ENCODE peak calls at places on chromosomes 2 and 18, in eight cellular contexts. One of them, this sample, is unnamed.
A peak's percentile ranks its signal among the peaks of the same experiment; 100 is the strongest.

GRCh38 chr18:692841-693240 is 19.6 kb downstream of the ENOSF1 start:
- DNase-seq in NB4: no peak
- DNase-seq in stomach: no peak
- DNase-seq in H54: no peak
- DNase-seq in endothelial cell of umbilical vein: no peak
- DNase-seq in GM12878: no peak
- DNase-seq in uterus: no peak
- DNase-seq in lower leg skin: no peak
- DNase-seq in this sample: no peak

GRCh38 chr2:187003038-187003543 is 154.1 kb upstream of the ZSWIM2 start:
- DNase-seq in uterus: no peak
- DNase-seq in NB4: no peak
- DNase-seq in H54: no peak
- DNase-seq in GM12878: no peak
- DNase-seq in lower leg skin: no peak
- DNase-seq in endothelial cell of umbilical vein: no peak
- DNase-seq in stomach: no peak
- DNase-seq in this sample: no peak

GRCh38 chr2:40401896-40402295 is 50.0 kb downstream of the SLC8A1 start:
- DNase-seq in uterus: no peak
- DNase-seq in H54: no peak
- DNase-seq in lower leg skin: no peak
- DNase-seq in NB4: peak; percentile 82
- DNase-seq in GM12878: no peak
- DNase-seq in endothelial cell of umbilical vein: peak; percentile 67
- DNase-seq in stomach: no peak
- DNase-seq in this sample: no peak

GRCh38 chr2:16288371-16289112 is 348.2 kb downstream of the MYCN start:
- DNase-seq in lower leg skin: no peak
- DNase-seq in stomach: no peak
- DNase-seq in GM12878: no peak
- DNase-seq in uterus: no peak
- DNase-seq in NB4: no peak
- DNase-seq in H54: no peak
- DNase-seq in endothelial cell of umbilical vein: no peak
- DNase-seq in this sample: no peak

GRCh38 chr2:85978883-85979780 is 90.3 kb upstream of the ST3GAL5 start:
- DNase-seq in H54: no peak
- DNase-seq in GM12878: no peak
- DNase-seq in stomach: peak; percentile 1
- DNase-seq in endothelial cell of umbilical vein: no peak
- DNase-seq in lower leg skin: no peak
- DNase-seq in uterus: no peak
- DNase-seq in NB4: no peak
- DNase-seq in this sample: no peak

GRCh38 chr18:39841133-39842041 is 2113.6 kb upstream of the PIK3C3 start:
- DNase-seq in uterus: no peak
- DNase-seq in lower leg skin: peak; percentile 21
- DNase-seq in endothelial cell of umbilical vein: peak; percentile 76
- DNase-seq in GM12878: no peak
- DNase-seq in H54: no peak
- DNase-seq in stomach: peak; percentile 27
- DNase-seq in NB4: peak; percentile 6
- DNase-seq in this sample: peak; percentile 40

GRCh38 chr2:216539120-216539519 is 40.5 kb downstream of the RPL37A start:
- DNase-seq in lower leg skin: no peak
- DNase-seq in endothelial cell of umbilical vein: no peak
- DNase-seq in stomach: no peak
- DNase-seq in NB4: no peak
- DNase-seq in GM12878: no peak
- DNase-seq in uterus: no peak
- DNase-seq in H54: no peak
- DNase-seq in this sample: no peak

GRCh38 chr2:204108301-204108700 is 171.7 kb downstream of the ICOS start:
- DNase-seq in H54: peak; percentile 6
- DNase-seq in lower leg skin: no peak
- DNase-seq in NB4: peak; percentile 58
- DNase-seq in GM12878: no peak
- DNase-seq in stomach: no peak
- DNase-seq in uterus: peak; percentile 35
- DNase-seq in endothelial cell of umbilical vein: peak; percentile 73
- DNase-seq in this sample: no peak

DNA sequence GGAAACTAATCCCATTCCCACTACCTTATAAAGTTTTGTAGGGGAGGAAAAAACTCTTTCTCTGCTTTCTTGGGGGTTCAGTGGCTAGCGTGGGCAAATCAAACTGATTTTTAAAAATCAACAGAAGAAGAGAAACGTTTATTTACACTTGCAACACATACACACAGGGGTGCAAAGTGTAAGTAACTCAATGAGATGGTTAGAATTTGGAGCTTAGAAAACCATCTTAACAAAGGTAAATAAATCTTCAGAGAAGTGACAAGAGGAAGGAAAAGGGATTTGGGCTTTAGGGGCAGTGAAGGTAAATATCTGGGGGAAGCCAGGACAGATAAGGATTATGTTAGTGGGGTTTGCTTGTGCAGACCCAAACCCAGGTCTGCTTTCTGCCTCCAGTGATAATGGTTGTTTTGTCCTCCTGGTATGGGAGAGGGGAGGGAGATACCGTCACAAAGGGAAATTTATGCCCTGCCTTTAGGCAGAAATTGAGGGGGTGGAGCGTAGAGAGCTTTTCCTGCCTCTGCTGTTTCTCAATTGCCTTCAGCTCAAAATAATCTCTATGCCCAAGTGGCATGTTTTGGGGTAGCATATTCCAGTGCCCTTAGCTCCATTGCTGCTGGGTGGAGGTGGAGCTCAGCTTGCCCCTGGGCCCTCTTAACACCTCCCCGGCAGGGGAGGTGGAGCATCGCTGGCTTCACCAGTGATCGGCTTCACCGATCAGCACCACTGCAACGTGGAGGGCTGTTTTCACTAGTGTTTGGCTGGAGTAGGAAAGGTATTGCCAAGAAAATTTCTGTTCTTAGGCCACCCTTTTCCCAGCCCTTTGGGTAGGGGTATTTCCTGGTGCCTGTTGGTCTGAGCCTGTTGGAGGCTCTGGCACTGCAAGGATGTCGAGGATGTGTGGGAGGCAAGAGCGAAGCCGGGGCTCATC is 92.2 kb downstream of the TEX51 start:
- DNase-seq in stomach: no peak
- DNase-seq in NB4: no peak
- DNase-seq in uterus: no peak
- DNase-seq in lower leg skin: no peak
- DNase-seq in H54: no peak
- DNase-seq in GM12878: no peak
- DNase-seq in endothelial cell of umbilical vein: no peak
- DNase-seq in this sample: no peak
- TF ChIP-seq POLR2A in stomach: no peak
- TF ChIP-seq POLR2A in NB4: no peak
- TF ChIP-seq POLR2A in uterus: no peak
- TF ChIP-seq POLR2A in lower leg skin: no peak
- TF ChIP-seq POLR2A in H54: no peak
- TF ChIP-seq POLR2A in GM12878: no peak
- TF ChIP-seq POLR2A in endothelial cell of umbilical vein: no peak
- TF ChIP-seq POLR2A in this sample: no peak

GRCh38 chr18:79947881-79948610 is 3.4 kb downstream of the SLC66A2 start:
- DNase-seq in endothelial cell of umbilical vein: no peak
- DNase-seq in GM12878: no peak
- DNase-seq in H54: no peak
- DNase-seq in stomach: peak; percentile 14
- DNase-seq in uterus: no peak
- DNase-seq in lower leg skin: no peak
- DNase-seq in NB4: no peak
- DNase-seq in this sample: no peak

GRCh38 chr18:79948719-79949411 is 2.6 kb downstream of the SLC66A2 start:
- DNase-seq in GM12878: no peak
- DNase-seq in endothelial cell of umbilical vein: no peak
- DNase-seq in NB4: no peak
- DNase-seq in lower leg skin: no peak
- DNase-seq in H54: no peak
- DNase-seq in stomach: peak; percentile 13
- DNase-seq in uterus: no peak
- DNase-seq in this sample: no peak

GRCh38 chr18:79951545-79952456 is at the start of gene SLC66A2:
- DNase-seq in uterus: peak; percentile 95
- DNase-seq in lower leg skin: peak; percentile 90
- DNase-seq in endothelial cell of umbilical vein: peak; percentile 78
- DNase-seq in NB4: peak; percentile 87
- DNase-seq in stomach: peak; percentile 94
- DNase-seq in H54: peak; percentile 56
- DNase-seq in GM12878: no peak
- DNase-seq in this sample: peak; percentile 98

GRCh38 chr18:79950440-79951341 is 762 bp downstream of the SLC66A2 start:
- DNase-seq in stomach: peak; percentile 50
- DNase-seq in H54: no peak
- DNase-seq in uterus: no peak
- DNase-seq in GM12878: no peak
- DNase-seq in lower leg skin: no peak
- DNase-seq in NB4: peak; percentile 61
- DNase-seq in endothelial cell of umbilical vein: peak; percentile 21
- DNase-seq in this sample: peak; percentile 84

DNA sequence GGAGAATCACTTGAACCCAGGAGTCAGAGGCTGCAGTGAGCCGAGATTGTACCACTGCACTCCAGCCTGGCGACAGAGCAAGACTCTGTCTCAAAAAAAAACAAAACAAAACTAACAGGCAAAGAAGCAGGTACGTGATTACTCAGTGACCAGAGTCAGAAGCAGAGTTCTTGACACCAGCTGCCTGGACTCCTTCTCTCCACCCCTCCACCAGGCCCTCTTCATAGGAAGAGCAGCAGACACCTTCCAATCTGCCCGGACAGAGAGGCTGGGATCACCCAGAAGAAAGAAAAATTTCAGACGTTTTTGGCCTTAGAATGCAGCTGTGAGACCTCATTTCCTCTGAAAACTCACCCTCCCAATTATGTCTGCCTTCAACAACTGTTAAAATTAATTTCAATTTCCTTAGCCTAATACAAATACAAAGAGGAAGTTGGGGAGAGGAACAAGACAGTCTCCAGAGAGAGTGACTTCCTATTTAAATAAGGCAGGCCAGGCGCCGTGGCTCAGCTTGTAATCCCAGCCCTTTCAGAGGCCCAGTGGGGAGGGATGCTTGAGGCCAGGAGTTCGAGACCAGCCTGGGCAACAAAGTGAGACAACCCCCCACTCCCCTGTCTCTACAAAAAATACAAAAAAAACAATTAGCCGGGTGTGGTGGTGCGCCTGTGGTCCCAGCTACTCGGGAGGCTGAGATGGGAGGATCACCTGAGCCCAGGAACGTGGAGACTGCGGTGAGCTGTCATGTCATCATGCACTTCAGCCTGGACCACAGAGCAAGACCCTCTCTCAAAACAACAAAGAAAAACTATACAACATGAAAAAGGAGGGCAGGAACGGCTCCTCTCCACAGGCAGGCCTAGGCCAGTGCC is 1.6 kb downstream of the SLC66A2 start:
- DNase-seq in stomach: peak; percentile 32
- DNase-seq in lower leg skin: no peak
- DNase-seq in uterus: no peak
- DNase-seq in H54: no peak
- DNase-seq in endothelial cell of umbilical vein: peak; percentile 26
- DNase-seq in GM12878: no peak
- DNase-seq in NB4: peak; percentile 93
- DNase-seq in this sample: peak; percentile 49
- TF ChIP-seq POLR2A in stomach: no peak
- TF ChIP-seq POLR2A in lower leg skin: no peak
- TF ChIP-seq POLR2A in uterus: no peak
- TF ChIP-seq POLR2A in H54: no peak
- TF ChIP-seq POLR2A in endothelial cell of umbilical vein: no peak
- TF ChIP-seq POLR2A in GM12878: no peak
- TF ChIP-seq POLR2A in NB4: no peak
- TF ChIP-seq POLR2A in this sample: no peak

DNA sequence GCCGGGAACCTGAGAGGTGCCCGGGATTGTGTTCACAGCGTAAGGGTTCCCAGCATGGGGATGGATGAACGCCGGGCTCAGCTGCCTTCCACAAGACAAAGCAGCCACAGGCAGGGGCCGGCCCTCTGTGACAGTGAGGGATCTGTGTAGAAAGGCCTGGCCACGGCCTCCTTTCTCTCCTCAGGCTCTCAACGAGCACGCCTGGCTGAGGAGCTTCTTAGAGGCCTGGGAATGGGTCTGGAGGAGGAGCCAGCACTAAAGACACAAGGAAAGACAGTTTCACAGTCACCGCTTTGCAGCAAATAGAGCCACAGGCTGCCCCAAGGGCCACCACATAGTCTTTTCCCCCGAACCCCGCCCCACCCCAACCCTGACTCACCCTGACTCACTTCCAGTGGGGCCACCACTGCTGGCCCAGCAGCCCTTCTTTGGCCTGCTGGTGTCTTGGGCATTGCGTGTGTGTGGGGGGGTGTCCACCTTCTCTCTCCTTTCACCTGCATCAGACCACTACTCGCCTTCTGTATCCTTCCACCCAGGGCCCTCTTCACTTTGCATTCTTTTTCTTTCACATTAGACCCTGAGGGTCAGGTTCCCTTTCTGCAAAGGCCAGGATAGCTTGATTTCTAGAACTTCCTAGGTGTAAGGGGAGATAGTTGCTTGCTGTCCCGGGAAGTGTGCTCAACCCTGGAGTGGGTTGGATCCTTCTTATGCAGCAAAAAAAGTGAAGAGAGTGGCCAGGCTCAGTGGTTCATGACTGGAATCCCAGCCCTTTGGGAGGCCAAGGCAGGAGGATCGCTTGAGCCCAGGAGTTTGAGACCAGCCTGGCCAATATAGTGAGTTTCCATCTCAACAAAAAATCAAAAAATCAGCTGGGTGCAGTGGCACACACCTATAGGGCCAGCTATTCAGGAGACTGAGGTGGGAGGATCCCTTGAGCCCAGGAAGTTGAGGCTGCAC is 19.3 kb upstream of the HPCAL1 start:
- DNase-seq in GM12878: no peak
- DNase-seq in lower leg skin: no peak
- DNase-seq in H54: peak; percentile 87
- DNase-seq in uterus: no peak
- DNase-seq in endothelial cell of umbilical vein: peak; percentile 65
- DNase-seq in stomach: no peak
- DNase-seq in NB4: peak; percentile 99
- DNase-seq in this sample: peak; percentile 70
- TF ChIP-seq POLR2A in GM12878: no peak
- TF ChIP-seq POLR2A in lower leg skin: no peak
- TF ChIP-seq POLR2A in H54: peak; percentile 9
- TF ChIP-seq POLR2A in uterus: no peak
- TF ChIP-seq POLR2A in endothelial cell of umbilical vein: no peak
- TF ChIP-seq POLR2A in stomach: no peak
- TF ChIP-seq POLR2A in NB4: peak; percentile 13
- TF ChIP-seq POLR2A in this sample: no peak

DNA sequence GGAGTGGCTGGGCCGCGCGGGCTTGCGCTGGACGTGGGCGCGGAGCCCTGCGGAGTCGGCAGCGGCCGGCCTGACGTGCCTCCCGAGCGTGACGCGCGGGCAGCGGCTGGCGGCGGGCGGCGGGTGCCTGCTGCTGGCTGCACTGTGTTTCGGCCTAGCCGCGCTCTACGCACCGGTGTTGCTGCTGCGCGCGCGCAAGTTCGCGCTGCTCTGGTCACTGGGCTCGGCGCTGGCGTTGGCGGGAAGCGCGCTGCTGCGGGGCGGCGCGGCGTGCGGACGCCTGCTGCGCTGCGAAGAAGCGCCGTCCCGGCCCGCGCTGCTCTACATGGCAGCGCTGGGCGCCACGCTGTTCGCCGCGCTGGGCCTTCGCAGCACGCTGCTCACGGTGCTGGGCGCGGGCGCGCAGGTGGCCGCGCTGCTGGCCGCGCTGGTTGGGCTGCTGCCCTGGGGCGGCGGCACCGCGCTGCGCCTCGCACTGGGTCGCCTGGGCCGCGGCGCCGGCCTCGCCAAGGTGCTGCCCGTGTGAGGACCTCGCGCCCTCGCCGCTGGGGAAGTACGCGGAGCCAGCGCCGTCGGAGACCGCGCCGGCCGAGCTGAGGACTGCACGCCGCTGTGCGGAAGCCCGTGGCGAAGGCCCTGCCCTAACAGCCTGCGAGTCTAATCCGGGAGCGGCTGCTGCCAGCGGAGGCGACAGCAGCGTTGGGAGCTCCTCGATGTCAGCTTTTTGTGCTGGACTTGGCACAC is 526 bp downstream of the SFT2D3 start:
- DNase-seq in endothelial cell of umbilical vein: peak; percentile 80
- DNase-seq in lower leg skin: peak; percentile 56
- DNase-seq in H54: peak; percentile 65
- DNase-seq in GM12878: peak; percentile 36
- DNase-seq in NB4: peak; percentile 94
- DNase-seq in uterus: peak; percentile 63
- DNase-seq in stomach: peak; percentile 77
- DNase-seq in this sample: peak; percentile 88
- TF ChIP-seq POLR2A in endothelial cell of umbilical vein: no peak
- TF ChIP-seq POLR2A in lower leg skin: no peak
- TF ChIP-seq POLR2A in H54: no peak
- TF ChIP-seq POLR2A in GM12878: peak; percentile 83
- TF ChIP-seq POLR2A in NB4: peak; percentile 30
- TF ChIP-seq POLR2A in uterus: no peak
- TF ChIP-seq POLR2A in stomach: no peak
- TF ChIP-seq POLR2A in this sample: peak; percentile 73